ENCODE peak calls at places on chromosomes 12 and 14, in ten cellular contexts. M is mucosa of descending colon; O is SK-N-SH treated with all-trans-retinoic acid at 6 μM for 48 hours; X is PC-3; Y is body of pancreas; U is heart left ventricle; T is activated naive CD8-positive, alpha-beta T cell treated with anti-CD3 and anti-CD28 coated beads, Interleukin-2, amount 50 U/mL, for 24 hours; F is CD8-positive, alpha-beta T cell; P is esophagus mucosa; E is stimulated activated naive CD8-positive, alpha-beta T cell treated with anti-CD3 and anti-CD28 coated beads, Interleukin-15, Interleukin-2, amounts not matched to agents 100 U/mL and 50 U/mL, for 24 hours. S is an unnamed sample.

GRCh38 chr14:52044791-52045522 is 23.9 kb downstream of the NID2 start:
- ATAC-seq in F (no peak), M (peak), T (peak), O (peak), E (peak), Y (peak), X (peak), U (peak), P (no peak), S (peak)

GRCh38 chr14:22410497-22410896 is 178.5 kb downstream of the DAD1 start:
- ATAC-seq in T (no peak), P (no peak), F (no peak), E (no peak), M (no peak), Y (no peak), O (no peak), U (no peak), X (no peak), S (no peak)

GRCh38 chr14:68822132-68822651 is 29.3 kb upstream of the ZFP36L1 start:
- ATAC-seq in U (no peak), Y (no peak), F (no peak), M (no peak), E (peak), X (no peak), O (no peak), T (peak), P (peak), S (peak)

GRCh38 chr12:103495158-103495782 is 498 bp downstream of the C12orf42 start:
- ATAC-seq in P (peak), X (peak), T (peak), Y (no peak), F (peak), E (peak), U (no peak), M (peak), O (peak), S (peak)

GRCh38 chr12:16346931-16347330 is 514 bp upstream of the MGST1 start:
- ATAC-seq in M (peak), Y (no peak), F (no peak), X (no peak), U (no peak), E (no peak), O (no peak), P (no peak), T (no peak), S (no peak)

GRCh38 chr12:49295087-49296001 is at the start of gene PRPH:
- ATAC-seq in P (peak), O (no peak), F (no peak), T (no peak), Y (peak), M (peak), U (no peak), X (no peak), E (no peak), S (no peak)

GRCh38 chr14:70013269-70013873 is 134.2 kb downstream of the SMOC1 start:
- ATAC-seq in X (peak), T (no peak), U (no peak), Y (peak), O (no peak), E (no peak), F (no peak), M (peak), P (no peak), S (peak)

GRCh38 chr14:69535230-69535848 is 39.3 kb downstream of the CCDC177 start:
- ATAC-seq in X (peak), Y (peak), F (no peak), P (no peak), E (no peak), T (no peak), M (peak), U (no peak), O (peak), S (no peak)

GRCh38 chr14:95683793-95684192 is 2.4 kb upstream of the TCL1B start:
- ATAC-seq in T (no peak), O (no peak), M (peak), P (peak), Y (peak), X (no peak), U (no peak), E (peak), F (no peak), S (peak)

GRCh38 chr12:29552994-29553748 is 55.7 kb upstream of the OVCH1 start:
- ATAC-seq in U (no peak), F (no peak), O (no peak), T (no peak), E (no peak), Y (no peak), M (no peak), X (peak), P (no peak), S (no peak)

GRCh38 chr12:1696800-1697199 is 5.9 kb downstream of the ADIPOR2 start:
- ATAC-seq in X (no peak), M (no peak), E (no peak), F (no peak), T (no peak), Y (no peak), O (no peak), U (no peak), P (no peak), S (no peak)

GRCh38 chr12:56836317-56836716 is 73.2 kb downstream of the HSD17B6 start:
- ATAC-seq in U (peak), O (no peak), X (no peak), P (peak), F (no peak), E (no peak), Y (no peak), M (no peak), T (no peak), S (peak)

GRCh38 chr14:50786821-50787464 is 44.0 kb downstream of the NIN start:
- ATAC-seq in E (peak), Y (no peak), P (no peak), F (no peak), M (no peak), U (no peak), X (peak), O (no peak), T (peak), S (peak)

GRCh38 chr14:65070710-65071033 is 31.6 kb downstream of the MAX start:
- ATAC-seq in U (peak), E (no peak), X (peak), F (no peak), T (no peak), O (no peak), P (peak), M (peak), Y (peak), S (no peak)

GRCh38 chr12:79887912-79888311 is 47.0 kb downstream of the PPP1R12A start:
- ATAC-seq in P (no peak), F (no peak), T (no peak), E (no peak), O (no peak), X (no peak), U (no peak), Y (no peak), M (no peak), S (no peak)

GRCh38 chr14:94756310-94756709 is 13.6 kb downstream of the GSC start:
- ATAC-seq in P (no peak), U (no peak), X (no peak), O (no peak), F (no peak), T (no peak), E (no peak), M (no peak), Y (no peak), S (no peak)

GRCh38 chr14:23694085-23694975 is 58.2 kb downstream of the DHRS2 start:
- ATAC-seq in T (peak), U (peak), O (no peak), F (no peak), P (peak), M (no peak), Y (no peak), E (no peak), X (no peak), S (no peak)

GRCh38 chr12:115437061-115437567 is 753.1 kb upstream of the TBX3 start:
- ATAC-seq in M (peak), P (no peak), E (no peak), X (no peak), O (no peak), F (no peak), T (no peak), U (peak), Y (no peak), S (no peak)

GRCh38 chr14:99129211-99129696 is 142.7 kb downstream of the BCL11B start:
- ATAC-seq in F (no peak), U (no peak), Y (no peak), X (no peak), O (no peak), E (peak), P (no peak), M (no peak), T (no peak), S (peak)

GRCh38 chr12:110741795-110742717 is 635 bp downstream of the PPP1CC start:
- ATAC-seq in P (peak), T (peak), M (peak), O (peak), E (peak), U (peak), X (peak), Y (peak), F (no peak), S (no peak)

GRCh38 chr12:81974762-81975161 is 215.6 kb upstream of the PPFIA2 start:
- ATAC-seq in E (no peak), U (no peak), M (no peak), X (no peak), P (no peak), Y (no peak), T (no peak), O (no peak), F (no peak), S (no peak)

GRCh38 chr12:77940566-77940965 is 109.9 kb downstream of the NAV3 start:
- ATAC-seq in M (no peak), U (no peak), T (no peak), E (no peak), P (no peak), F (no peak), X (peak), Y (no peak), O (peak), S (no peak)

GRCh38 chr14:101689039-101689501 is 72.4 kb upstream of the PPP2R5C start:
- ATAC-seq in P (no peak), M (no peak), X (no peak), Y (no peak), U (no peak), F (no peak), O (no peak), E (no peak), T (no peak), S (no peak)

GRCh38 chr14:99808515-99808914 is 15.3 kb downstream of the EML1 start:
- ATAC-seq in M (no peak), X (no peak), P (no peak), O (no peak), Y (no peak), T (no peak), U (no peak), E (no peak), F (no peak), S (no peak)

GRCh38 chr12:57159341-57159740 is 11.9 kb upstream of the LRP1-AS start:
- ATAC-seq in X (no peak), M (no peak), U (peak), O (no peak), E (no peak), Y (no peak), P (no peak), F (no peak), T (no peak), S (no peak)

GRCh38 chr14:85058170-85058569 is 471.8 kb upstream of the FLRT2 start:
- ATAC-seq in T (no peak), O (no peak), M (no peak), X (no peak), E (peak), P (no peak), Y (no peak), U (no peak), F (no peak), S (peak)

GRCh38 chr14:24911324-24912095 is 138.4 kb downstream of the STXBP6 start:
- ATAC-seq in U (peak), E (no peak), P (no peak), Y (no peak), M (peak), T (no peak), F (no peak), O (no peak), X (no peak), S (no peak)

GRCh38 chr12:77767335-77767734 is 63.4 kb upstream of the NAV3 start:
- ATAC-seq in Y (no peak), M (no peak), T (no peak), O (no peak), P (no peak), F (no peak), E (no peak), U (no peak), X (no peak), S (no peak)

GRCh38 chr12:63862187-63863107 is 17.9 kb downstream of the SRGAP1 start:
- ATAC-seq in O (peak), X (peak), E (no peak), F (no peak), T (no peak), U (peak), Y (peak), M (peak), P (peak), S (no peak)

GRCh38 chr12:388547-389137 is 478 bp downstream of the KDM5A start:
- ATAC-seq in M (peak), P (peak), E (peak), Y (peak), T (peak), U (peak), O (peak), X (peak), F (peak), S (peak)